ENCODE peak calls at places on chromosome 22, in nine cellular contexts. M is sigmoid colon, R is Peyer's patch, G is heart left ventricle, H is H54, V is ovary, A is IMR-90, Z is testis, N is right lobe of liver. I is an unnamed sample.

GRCh38 chr22:17786435-17787158 is 12.3 kb upstream of the BID start:
- DNase-seq in A (no peak), Z (peak), N (peak), H (no peak), V (no peak), M (peak), R (peak), G (peak), I (peak)

GRCh38 chr22:36008131-36008530 is 20.5 kb downstream of the RBFOX2 start:
- DNase-seq in G (no peak), R (no peak), H (no peak), V (no peak), Z (no peak), N (no peak), M (no peak), A (no peak), I (no peak)

GRCh38 chr22:38890377-38890776 is 18.4 kb upstream of the CBX6 start:
- DNase-seq in N (no peak), V (no peak), Z (no peak), M (no peak), G (no peak), A (no peak), H (no peak), R (no peak), I (no peak)

GRCh38 chr22:30286331-30286730 is 3.0 kb downstream of the CASTOR1 start:
- DNase-seq in R (no peak), Z (no peak), M (no peak), N (no peak), V (no peak), H (no peak), G (peak), A (no peak), I (no peak)

GRCh38 chr22:46714550-46714949 is 23.5 kb downstream of the CERK start:
- DNase-seq in N (no peak), V (no peak), G (no peak), A (peak), M (no peak), R (no peak), H (no peak), Z (no peak), I (no peak)

GRCh38 chr22:26325641-26326040 is 103.4 kb upstream of the ASPHD2 start:
- DNase-seq in A (no peak), H (no peak), M (no peak), G (no peak), Z (no peak), N (no peak), R (no peak), V (no peak), I (no peak)

GRCh38 chr22:23801238-23801821 is 14.6 kb downstream of the SMARCB1 start:
- DNase-seq in A (no peak), N (no peak), R (no peak), V (no peak), G (no peak), M (no peak), Z (no peak), H (no peak), I (no peak)

GRCh38 chr22:40204331-40205116 is 26.8 kb downstream of the TNRC6B start:
- DNase-seq in Z (no peak), A (peak), V (no peak), G (no peak), H (no peak), M (no peak), R (no peak), N (no peak), I (no peak)

GRCh38 chr22:49008682-49009235 is 818.9 kb downstream of the BRD1 start:
- DNase-seq in A (no peak), R (peak), V (no peak), M (no peak), N (peak), H (no peak), Z (peak), G (peak), I (peak)

GRCh38 chr22:41908409-41909289 is 6.2 kb downstream of the SHISA8 start:
- DNase-seq in R (peak), G (no peak), M (no peak), N (peak), V (no peak), Z (no peak), A (no peak), H (no peak), I (no peak)

GRCh38 chr22:43333978-43334377 is 9.2 kb downstream of the SCUBE1 start:
- DNase-seq in H (no peak), N (no peak), A (no peak), Z (no peak), M (no peak), G (no peak), V (no peak), R (no peak), I (no peak)

GRCh38 chr22:42844756-42845155 is 12.3 kb downstream of the ARFGAP3 start:
- DNase-seq in N (no peak), G (no peak), M (no peak), V (no peak), Z (no peak), A (peak), R (peak), H (no peak), I (no peak)

GRCh38 chr22:23116506-23117263 is 25.1 kb downstream of the RSPH14 start:
- DNase-seq in M (no peak), N (no peak), R (no peak), H (no peak), G (no peak), V (no peak), Z (no peak), A (no peak), I (no peak)

GRCh38 chr22:20395897-20396287 is 1.9 kb downstream of the ZNF74 start:
- DNase-seq in H (no peak), R (no peak), G (no peak), Z (no peak), N (no peak), M (no peak), V (no peak), A (no peak), I (no peak)

GRCh38 chr22:20395181-20395896 is 1.4 kb downstream of the ZNF74 start:
- DNase-seq in V (no peak), G (no peak), M (no peak), R (no peak), N (no peak), A (no peak), H (no peak), Z (no peak), I (no peak)

GRCh38 chr22:20391222-20391621 is 2.7 kb upstream of the ZNF74 start:
- DNase-seq in M (no peak), H (no peak), G (no peak), R (no peak), A (no peak), N (no peak), Z (no peak), V (no peak), I (peak)

GRCh38 chr22:20392983-20393704 is 807 bp upstream of the ZNF74 start:
- DNase-seq in R (no peak), H (no peak), N (no peak), G (no peak), Z (no peak), M (no peak), A (no peak), V (no peak), I (no peak)

DNA sequence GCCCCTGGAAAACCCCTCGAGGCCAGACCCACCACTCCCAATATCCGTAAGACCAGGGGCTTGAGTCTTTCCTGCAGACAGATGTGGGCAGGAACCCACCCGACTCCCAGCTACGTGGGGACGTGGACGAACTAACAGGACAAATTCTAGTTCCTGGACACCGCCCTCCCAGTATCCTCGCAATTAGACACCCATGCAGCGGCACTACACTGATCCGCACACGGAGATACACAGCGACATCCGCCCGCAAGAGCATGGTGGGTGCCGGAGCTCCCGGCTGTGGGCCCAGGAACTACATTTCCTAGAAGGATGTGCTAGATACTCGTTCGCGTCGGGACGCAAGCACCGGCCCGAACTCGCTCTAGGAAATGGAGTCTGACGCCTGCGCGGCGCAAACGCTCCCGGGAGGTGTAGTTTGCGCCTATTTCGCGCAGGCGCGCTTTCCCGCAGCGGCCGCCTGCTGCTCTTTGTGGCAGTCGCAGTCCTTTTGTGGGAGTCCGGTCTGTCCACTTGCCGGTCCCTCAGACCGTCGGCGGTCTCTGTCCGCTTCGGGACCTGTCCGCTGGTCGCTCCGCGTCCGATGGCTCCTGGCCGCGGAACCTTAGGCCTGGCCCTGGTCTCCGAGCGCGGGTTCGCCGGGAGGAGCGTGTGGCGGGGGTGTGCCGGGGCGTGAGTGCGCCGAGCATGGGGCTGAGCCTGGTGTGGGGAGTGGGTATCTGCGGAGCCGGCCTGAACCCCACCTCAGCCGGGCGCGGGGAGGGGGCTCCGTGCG is at the start of gene ZNF74:
- DNase-seq in A (peak), H (peak), G (peak), M (peak), N (peak), Z (peak), V (peak), R (peak), I (peak)
- TF ChIP-seq POLR2A in A (peak), H (peak), G (peak), M (peak), N (peak), Z (no peak), V (peak), R (no peak), I (no peak)

GRCh38 chr22:37298748-37299495 is 16.6 kb downstream of the CYTH4 start:
- DNase-seq in R (no peak), V (no peak), A (no peak), G (peak), H (no peak), Z (no peak), N (no peak), M (no peak), I (no peak)
- TF ChIP-seq POLR2A in R (no peak), V (no peak), A (no peak), G (no peak), H (no peak), Z (no peak), N (no peak), M (no peak), I (no peak)

GRCh38 chr22:21754523-21755128 is 19.0 kb upstream of the YPEL1 start:
- DNase-seq in V (peak), R (no peak), Z (peak), H (no peak), M (peak), N (no peak), A (peak), G (no peak), I (no peak)

GRCh38 chr22:21758465-21758864 is 22.9 kb upstream of the YPEL1 start:
- DNase-seq in Z (no peak), R (no peak), M (no peak), H (no peak), N (no peak), G (no peak), V (no peak), A (no peak), I (no peak)

GRCh38 chr22:21758056-21758455 is 22.5 kb upstream of the YPEL1 start:
- DNase-seq in G (no peak), Z (no peak), A (no peak), N (no peak), R (no peak), V (no peak), H (no peak), M (no peak), I (no peak)

GRCh38 chr22:21753374-21754111 is 17.9 kb upstream of the YPEL1 start:
- DNase-seq in R (no peak), Z (no peak), H (no peak), V (no peak), G (no peak), M (no peak), A (no peak), N (no peak), I (no peak)

DNA sequence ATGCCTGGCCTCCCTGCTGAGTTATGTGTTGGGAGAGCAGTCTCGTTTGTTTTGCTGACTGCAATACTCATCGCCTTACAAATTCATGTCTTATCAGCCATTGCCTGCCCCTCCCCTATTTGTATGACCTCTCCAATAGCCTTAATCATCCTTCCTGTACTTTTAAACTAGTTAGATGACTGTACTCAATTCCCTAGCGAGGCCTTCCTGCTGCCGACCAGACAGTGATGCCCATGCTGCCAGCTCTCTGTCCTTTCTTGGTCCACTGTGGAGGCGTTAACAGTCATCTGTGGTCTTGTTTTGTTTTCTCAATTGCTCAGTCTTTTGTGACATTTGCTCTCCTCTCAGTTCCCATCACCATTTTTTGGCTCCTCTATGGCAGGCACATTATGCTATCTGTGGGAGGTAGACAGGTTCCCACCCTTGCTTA is 20.3 kb upstream of the YPEL1 start:
- DNase-seq in V (no peak), R (no peak), M (no peak), A (peak), H (peak), Z (no peak), N (no peak), G (no peak), I (no peak)
- TF ChIP-seq POLR2A in V (no peak), R (no peak), M (no peak), A (no peak), H (no peak), Z (no peak), N (no peak), G (no peak), I (no peak)

DNA sequence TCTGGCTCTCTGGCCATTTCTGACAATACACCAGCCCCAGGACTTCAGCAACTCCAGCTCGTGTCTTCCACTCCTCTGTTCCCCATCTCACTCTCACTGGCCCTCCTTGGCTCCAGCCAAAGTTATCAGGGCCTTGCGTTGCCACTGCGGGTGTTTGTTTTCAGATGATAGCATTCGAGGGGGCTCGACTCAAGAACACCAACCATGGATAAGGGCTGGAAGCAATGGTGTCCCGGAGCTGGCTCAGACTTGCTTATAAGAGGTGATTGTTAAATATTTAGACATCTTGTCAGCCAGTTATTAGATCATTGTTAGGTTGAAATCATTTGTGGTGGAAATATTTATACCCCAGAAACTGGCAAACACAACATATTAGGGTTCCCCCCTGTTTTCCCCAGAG is 98.1 kb downstream of the FBXO7 start:
- DNase-seq in H (no peak), N (no peak), Z (no peak), G (no peak), V (no peak), R (no peak), A (peak), M (peak), I (no peak)
- TF ChIP-seq POLR2A in H (no peak), N (no peak), Z (no peak), G (no peak), V (no peak), R (no peak), A (no peak), M (no peak), I (no peak)

I was measured in lower leg skin.